ENCODE peak calls at places on chromosomes 2 and 18, in four cellular contexts. S is SK-N-DZ, U is heart left ventricle, Q is NCI-H2081. L is an unnamed sample.

GRCh38 chr2:175687465-175687864 is 314.6 kb downstream of the LNPK start:
- DNase-seq in S (no peak), U (no peak), Q (peak; percentile 68), L (no peak)

GRCh38 chr2:239961662-239962220 is 63.4 kb downstream of the NDUFA10 start:
- DNase-seq in S (no peak), U (no peak), Q (no peak), L (no peak)

GRCh38 chr18:59537581-59537980 is 159.6 kb downstream of the CCBE1 start:
- DNase-seq in S (no peak), U (no peak), Q (no peak), L (no peak)

GRCh38 chr2:189552334-189552990 is 28.1 kb downstream of the SLC40A1 start:
- DNase-seq in S (no peak), U (no peak), Q (no peak), L (no peak)

GRCh38 chr2:149562304-149562703 is 25.3 kb downstream of the MMADHC start:
- DNase-seq in S (peak; percentile 72), U (no peak), Q (no peak), L (no peak)

GRCh38 chr2:97935719-97936161 is 60.0 kb downstream of the TMEM131 start:
- DNase-seq in S (peak; percentile 69), U (no peak), Q (peak; percentile 12), L (peak; percentile 16)

GRCh38 chr18:49728542-49728941 is 84.8 kb downstream of the ACAA2 start:
- DNase-seq in S (no peak), U (no peak), Q (peak; percentile 31), L (no peak)

GRCh38 chr2:235052514-235053354 is 100.9 kb downstream of the SH3BP4 start:
- DNase-seq in S (no peak), U (no peak), Q (no peak), L (no peak)

GRCh38 chr2:46650556-46651001 is 171.2 kb downstream of the TMEM247 start:
- DNase-seq in S (peak; percentile 79), U (peak; percentile 70), Q (peak; percentile 84), L (peak; percentile 80)

GRCh38 chr2:177164584-177165052 is 48.0 kb upstream of the HNRNPA3 start:
- DNase-seq in S (peak; percentile 92), U (peak; percentile 80), Q (peak; percentile 90), L (peak; percentile 79)

GRCh38 chr2:40546792-40547191 is 94.9 kb upstream of the SLC8A1 start:
- DNase-seq in S (no peak), U (no peak), Q (no peak), L (no peak)

GRCh38 chr2:137165968-137166367 is 400.6 kb downstream of the THSD7B start:
- DNase-seq in S (no peak), U (no peak), Q (no peak), L (no peak)

GRCh38 chr2:15842771-15843666 is 97.3 kb upstream of the MYCN start:
- DNase-seq in S (no peak), U (no peak), Q (no peak), L (no peak)

GRCh38 chr2:101546376-101547058 is 71.6 kb upstream of the RFX8 start:
- DNase-seq in S (no peak), U (no peak), Q (no peak), L (no peak)

GRCh38 chr18:48951448-48952286 is 902 bp upstream of the SMAD7 start:
- DNase-seq in S (peak; percentile 84), U (peak; percentile 91), Q (peak; percentile 89), L (peak; percentile 82)

GRCh38 chr2:226211439-226211838 is 588.2 kb downstream of the IRS1 start:
- DNase-seq in S (no peak), U (peak; percentile 9), Q (no peak), L (peak; percentile 18)

GRCh38 chr18:79797518-79798345 is at the start of gene KCNG2:
- DNase-seq in S (no peak), U (no peak), Q (peak; percentile 12), L (peak; percentile 49)